ENCODE peak calls at places on chromosomes 4 and X, in six cellular contexts. W is Caki2; K is naive thymus-derived CD4-positive, alpha-beta T cell; D is AG08396; B is NCI-H2081; I is IMR-90. J is an unnamed sample.

GRCh38 chrX:150329888-150330287 is 33.2 kb upstream of the MAMLD1 start:
- DNase-seq in W (no peak), K (no peak), D (no peak), B (no peak), I (peak; percentile 26), J (no peak)

GRCh38 chr4:78629991-78630541 is 78.5 kb downstream of the ANXA3 start:
- DNase-seq in W (no peak), K (no peak), D (no peak), B (no peak), I (no peak), J (no peak)

GRCh38 chr4:71009091-71009490 is 15.6 kb downstream of the DCK start:
- DNase-seq in W (no peak), K (no peak), D (peak; percentile 48), B (no peak), I (peak; percentile 72), J (no peak)

GRCh38 chr4:77358315-77358928 is 201.4 kb downstream of the CCNG2 start:
- DNase-seq in W (peak; percentile 22), K (no peak), D (peak; percentile 51), B (peak; percentile 6), I (peak; percentile 40), J (no peak)

GRCh38 chrX:110316351-110317078 is 1.4 kb downstream of the AMMECR1 start:
- DNase-seq in W (no peak), K (no peak), D (no peak), B (no peak), I (no peak), J (no peak)

GRCh38 chr4:151798678-151799416 is 38.0 kb upstream of the GATB start:
- DNase-seq in W (no peak), K (no peak), D (no peak), B (no peak), I (no peak), J (no peak)

GRCh38 chr4:1993169-1993516 is 15.6 kb downstream of the NELFA start:
- DNase-seq in W (no peak), K (no peak), D (no peak), B (no peak), I (no peak), J (no peak)

GRCh38 chr4:145047151-145047550 is 50.8 kb downstream of the ANAPC10 start:
- DNase-seq in W (no peak), K (no peak), D (no peak), B (no peak), I (no peak), J (no peak)

GRCh38 chr4:75909331-75909844 is 7.1 kb upstream of the PPEF2 start:
- DNase-seq in W (no peak), K (no peak), D (no peak), B (no peak), I (no peak), J (no peak)

GRCh38 chr4:139176299-139177048 is 544 bp downstream of the ELF2 start:
- DNase-seq in W (peak; percentile 79), K (peak; percentile 55), D (peak; percentile 82), B (peak; percentile 53), I (peak; percentile 79), J (peak; percentile 59)

J was measured in HS-27A.